ENCODE peak calls at places on chromosomes 6 and 20, in eight cellular contexts. N is HS-27A; B is NCI-H510A; F is activated CD4-positive, alpha-beta T cell treated with anti-CD3 and anti-CD28 coated beads, Interleukin-2, amount 50 U/mL, for 48 hours; C is upper lobe of right lung; Y is stimulated activated CD4-positive, alpha-beta T cell treated with anti-CD3 and anti-CD28 coated beads, Interleukin-2, amount 100 ng/mL, for 4 hours; D is stimulated activated CD8-positive, alpha-beta memory T cell treated with anti-CD3 and anti-CD28 coated beads, Interleukin-4, amount 100 ng/mL, for 48 hours; A is CD8-positive, alpha-beta memory T cell. Q is an unnamed sample.

GRCh38 chr20:21571841-21572690 is 58.2 kb upstream of the NKX2-2 start:
- DNase-seq in F (no peak), C (no peak), Y (no peak), D (no peak), B (no peak), N (no peak), A (no peak), Q (no peak)

GRCh38 chr20:4110885-4111284 is 95.5 kb upstream of the RNF24 start:
- DNase-seq in C (no peak), Y (no peak), A (no peak), N (no peak), B (no peak), D (no peak), F (no peak), Q (no peak)

GRCh38 chr20:6122873-6123649 is at the start of gene FERMT1:
- DNase-seq in B (peak), D (peak), N (peak), F (peak), Y (no peak), C (peak), A (no peak), Q (no peak)

GRCh38 chr6:32854376-32855178 is 585 bp downstream of the PSMB9 start:
- DNase-seq in A (peak), C (no peak), N (no peak), Y (peak), F (peak), D (peak), B (no peak), Q (peak)

GRCh38 chr20:17611540-17612286 is 41.8 kb downstream of the DSTN start:
- DNase-seq in Y (no peak), B (no peak), N (no peak), C (peak), D (peak), F (peak), A (no peak), Q (no peak)

GRCh38 chr20:11403711-11404110 is 514.0 kb upstream of the BTBD3 start:
- DNase-seq in D (no peak), C (no peak), Y (no peak), A (no peak), N (no peak), B (no peak), F (no peak), Q (no peak)

GRCh38 chr20:51059862-51060261 is 37.0 kb upstream of the KCNG1 start:
- DNase-seq in B (no peak), N (no peak), Y (no peak), D (no peak), A (no peak), C (no peak), F (peak), Q (no peak)

GRCh38 chr6:132063738-132064137 is 112.6 kb upstream of the CCN2 start:
- DNase-seq in A (no peak), N (peak), Y (no peak), D (no peak), B (no peak), F (no peak), C (no peak), Q (no peak)